ENCODE peak calls at places on chromosomes 2 and 18, in ten cellular contexts. M is GM12878, V is fibroblast of lung, C is pancreas, J is Peyer's patch, B is tibial nerve, P is transverse colon, W is GM23338, D is stomach, O is upper lobe of right lung. S is an unnamed sample.

GRCh38 chr2:30181176-30181575 is 34.4 kb downstream of the YPEL5 start:
- DNase-seq in C (no peak), P (no peak), M (no peak), O (no peak), B (no peak), V (no peak), W (no peak), J (no peak), D (peak; percentile 5), S (no peak)

GRCh38 chr18:27843783-27844415 is 333.0 kb downstream of the CDH2 start:
- DNase-seq in D (no peak), P (no peak), O (no peak), J (no peak), C (no peak), M (no peak), V (peak; percentile 87), B (no peak), W (no peak), S (peak; percentile 66)

GRCh38 chr2:2769481-2770431 is 438.7 kb upstream of the MYT1L start:
- DNase-seq in V (no peak), M (no peak), B (no peak), J (no peak), W (no peak), D (no peak), P (no peak), C (no peak), O (peak; percentile 52), S (no peak)

GRCh38 chr2:219252084-219252483 is 959 bp upstream of the TUBA4B start:
- DNase-seq in O (no peak), C (no peak), P (peak; percentile 31), D (peak; percentile 40), M (no peak), J (no peak), V (no peak), W (no peak), B (no peak), S (no peak)

GRCh38 chr2:168758970-168759820 is 43.2 kb upstream of the NOSTRIN start:
- DNase-seq in O (no peak), B (no peak), W (peak; percentile 56), M (peak; percentile 16), C (no peak), V (peak; percentile 53), J (no peak), D (no peak), P (no peak), S (peak; percentile 58)

GRCh38 chr18:55478301-55478660 is 109.7 kb downstream of the TCF4 start:
- DNase-seq in V (no peak), P (no peak), J (no peak), W (no peak), D (no peak), B (no peak), C (no peak), O (no peak), M (no peak), S (no peak)

GRCh38 chr2:33069894-33070651 is 123.3 kb downstream of the LTBP1 start:
- DNase-seq in W (no peak), J (no peak), D (peak; percentile 49), O (no peak), P (no peak), B (no peak), V (peak; percentile 100), M (no peak), C (peak; percentile 42), S (no peak)

GRCh38 chr18:58820251-58820650 is 44.4 kb upstream of the ZNF532 start:
- DNase-seq in M (no peak), D (no peak), V (no peak), J (no peak), B (no peak), P (no peak), W (no peak), O (no peak), C (no peak), S (no peak)

GRCh38 chr2:63788070-63788469 is 53.6 kb upstream of the UGP2 start:
- DNase-seq in D (no peak), O (no peak), M (no peak), B (no peak), W (no peak), C (no peak), J (no peak), P (no peak), V (peak; percentile 68), S (peak; percentile 64)

GRCh38 chr2:212863185-212863588 is 288.2 kb downstream of the IKZF2 start:
- DNase-seq in O (peak; percentile 42), W (peak; percentile 81), B (no peak), C (no peak), M (peak; percentile 30), D (peak; percentile 33), J (peak; percentile 40), V (peak; percentile 11), P (peak; percentile 15), S (peak; percentile 6)

GRCh38 chr2:47798628-47799027 is 15.7 kb downstream of the MSH6 start:
- DNase-seq in J (no peak), D (no peak), M (no peak), C (no peak), O (no peak), P (no peak), B (no peak), V (no peak), W (no peak), S (no peak)

GRCh38 chr2:47074691-47075090 is 80.4 kb downstream of the STPG4 start:
- DNase-seq in W (no peak), V (no peak), M (no peak), P (no peak), B (no peak), D (no peak), J (no peak), C (no peak), O (no peak), S (no peak)

GRCh38 chr2:58006256-58006951 is 40.2 kb upstream of the VRK2 start:
- DNase-seq in V (peak; percentile 69), P (no peak), M (no peak), W (no peak), D (no peak), B (no peak), C (no peak), O (no peak), J (no peak), S (no peak)

GRCh38 chr2:16425462-16426336 is 239.9 kb downstream of the CYRIA start:
- DNase-seq in O (peak; percentile 72), C (peak; percentile 62), J (no peak), W (no peak), B (no peak), P (peak; percentile 46), M (no peak), V (peak; percentile 0), D (peak; percentile 87), S (peak; percentile 88)

GRCh38 chr2:221513251-221513650 is 58.9 kb downstream of the EPHA4 start:
- DNase-seq in M (no peak), C (no peak), J (no peak), O (no peak), W (no peak), D (no peak), B (no peak), P (no peak), V (no peak), S (no peak)
- H3K4me1 ChIP-seq in M (peaks cover 10% of the 10 kb centered on the region), C (no peaks in the 10 kb centered on the region), J (no peaks in the 10 kb centered on the region), O (peaks cover 17% of the 10 kb centered on the region), W (peaks cover 18% of the 10 kb centered on the region), D (peaks cover 22% of the 10 kb centered on the region), B (peaks cover 9% of the 10 kb centered on the region), P (peaks cover 11% of the 10 kb centered on the region), V (no peaks in the 10 kb centered on the region), S (peaks cover 7% of the 10 kb centered on the region)

DNA sequence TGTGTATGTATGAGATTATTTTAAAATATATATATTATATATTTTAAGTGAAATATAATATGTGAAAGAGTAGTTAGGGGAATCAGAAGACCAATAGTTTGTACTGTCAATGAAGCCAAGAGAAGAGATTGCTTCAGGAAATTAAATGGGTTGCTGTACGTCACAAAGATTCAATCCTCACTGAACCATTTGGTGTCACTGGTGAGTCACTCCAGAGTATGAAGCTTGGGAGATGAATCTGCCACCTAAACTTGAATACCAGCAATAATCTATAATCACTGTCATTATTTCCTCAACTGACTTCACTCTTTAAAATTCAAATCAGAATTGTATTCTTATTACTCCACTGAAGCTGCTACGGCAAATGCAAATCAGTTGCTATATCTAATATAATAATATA is 41.9 kb upstream of the SCN9A start:
- DNase-seq in O (no peak), B (no peak), V (peak; percentile 63), C (no peak), D (no peak), M (no peak), J (no peak), W (peak; percentile 53), P (no peak), S (no peak)
- TF ChIP-seq CTCF in O (peak; percentile 23), B (peak; percentile 22), V (no peak), C (no peak), D (no peak), M (peak; percentile 25), J (no peak), W (peak; percentile 67), P (no peak), S (peak; percentile 24)

GRCh38 chr18:78255013-78255412 is 724.6 kb upstream of the SALL3 start:
- DNase-seq in O (no peak), D (no peak), P (no peak), W (no peak), V (no peak), C (no peak), B (no peak), M (no peak), J (no peak), S (no peak)
- H3K27ac ChIP-seq in O (no peak overlapping the region), D (no peak overlapping the region), P (no peak overlapping the region), W (no peak overlapping the region), V (no peak overlapping the region), C (no peak overlapping the region), B (no peak overlapping the region), M (no peak overlapping the region), J (no peak overlapping the region), S (no peak overlapping the region)

GRCh38 chr2:23430263-23430662 is 45.3 kb downstream of the KLHL29 start:
- DNase-seq in J (no peak), O (no peak), B (no peak), V (peak; percentile 95), W (no peak), C (no peak), D (no peak), P (no peak), M (no peak), S (peak; percentile 28)

GRCh38 chr2:23426284-23426905 is 41.4 kb downstream of the KLHL29 start:
- DNase-seq in B (no peak), W (no peak), D (no peak), V (peak; percentile 80), M (no peak), J (no peak), O (no peak), C (no peak), P (peak; percentile 41), S (peak; percentile 60)

GRCh38 chr2:23427350-23427749 is 42.4 kb downstream of the KLHL29 start:
- DNase-seq in M (no peak), C (no peak), P (no peak), V (no peak), B (no peak), J (peak; percentile 10), D (no peak), W (no peak), O (no peak), S (no peak)

GRCh38 chr2:23427976-23428375 is 43.0 kb downstream of the KLHL29 start:
- DNase-seq in P (no peak), W (no peak), O (no peak), V (no peak), B (no peak), M (no peak), D (no peak), C (no peak), J (peak; percentile 28), S (no peak)

DNA sequence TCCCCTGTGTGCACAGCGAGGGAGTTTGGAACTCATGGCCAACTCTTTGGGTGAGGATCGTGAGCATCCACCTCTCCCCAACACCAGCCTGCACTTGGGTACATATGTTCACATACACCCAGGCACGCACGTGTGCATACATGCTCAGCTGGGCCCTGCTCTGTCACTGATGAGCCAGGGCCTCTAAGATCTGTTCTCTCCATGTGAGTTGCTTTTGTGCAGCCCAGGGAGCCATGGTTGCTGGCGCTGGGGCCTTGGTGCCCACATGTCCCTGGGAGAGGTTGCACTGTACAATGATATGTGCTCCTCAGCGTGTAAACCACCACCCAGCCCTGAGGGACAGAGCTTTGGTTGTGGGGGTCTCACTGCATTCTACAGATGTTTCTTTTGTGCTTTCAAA is 44.1 kb downstream of the KLHL29 start:
- DNase-seq in O (no peak), B (no peak), C (no peak), J (peak; percentile 24), W (no peak), P (no peak), M (no peak), V (no peak), D (no peak), S (no peak)
- H3K4me1 ChIP-seq in O (peaks cover 12% of the 10 kb centered on the region), B (peaks cover 6% of the 10 kb centered on the region), C (no peaks in the 10 kb centered on the region), J (no peaks in the 10 kb centered on the region), W (no peaks in the 10 kb centered on the region), P (peaks cover 15% of the 10 kb centered on the region), M (no peaks in the 10 kb centered on the region), V (peaks cover 16% of the 10 kb centered on the region), D (peaks cover 20% of the 10 kb centered on the region), S (no peaks in the 10 kb centered on the region)